ENCODE peak calls at places on chromosomes 12 and 14, in seven cellular contexts. A, Q, C, F, I, D and E are unnamed samples.

GRCh38 chr14:61750708-61751474 is 11.3 kb upstream of the SNAPC1 start:
- DNase-seq in A (peak; percentile 63), Q (peak; percentile 52), C (peak; percentile 90), F (peak; percentile 71), I (peak; percentile 93), D (peak; percentile 92), E (peak; percentile 97)

GRCh38 chr14:75803768-75804167 is 142.7 kb downstream of the TTLL5 start:
- DNase-seq in A (no peak), Q (no peak), C (no peak), F (no peak), I (no peak), D (peak; percentile 71), E (no peak)

GRCh38 chr14:35333347-35333730 is 41.2 kb downstream of the PSMA6 start:
- DNase-seq in A (no peak), Q (peak; percentile 18), C (no peak), F (no peak), I (no peak), D (no peak), E (no peak)

GRCh38 chr12:6716874-6717437 is 6.9 kb upstream of the COPS7A start:
- DNase-seq in A (no peak), Q (no peak), C (no peak), F (no peak), I (no peak), D (no peak), E (no peak)

GRCh38 chr12:10310926-10311705 is 3.4 kb downstream of the KLRD1 start:
- DNase-seq in A (no peak), Q (no peak), C (no peak), F (peak; percentile 2), I (no peak), D (no peak), E (no peak)

GRCh38 chr12:1347294-1347693 is 247.1 kb downstream of the FBXL14 start:
- DNase-seq in A (no peak), Q (no peak), C (no peak), F (no peak), I (no peak), D (no peak), E (no peak)

GRCh38 chr14:49306152-49306751 is 279.9 kb downstream of the RPS29 start:
- DNase-seq in A (no peak), Q (peak; percentile 16), C (no peak), F (peak; percentile 33), I (no peak), D (peak; percentile 51), E (no peak)

GRCh38 chr14:43755707-43756106 is 751.4 kb downstream of the FSCB start:
- DNase-seq in A (no peak), Q (no peak), C (no peak), F (no peak), I (no peak), D (no peak), E (no peak)

GRCh38 chr12:2974560-2974971 is 15.4 kb downstream of the TEAD4 start:
- DNase-seq in A (no peak), Q (no peak), C (no peak), F (peak; percentile 23), I (no peak), D (no peak), E (no peak)

GRCh38 chr12:90961154-90961553 is 6.2 kb upstream of the CCER1 start:
- DNase-seq in A (no peak), Q (no peak), C (no peak), F (no peak), I (no peak), D (no peak), E (no peak)

GRCh38 chr12:34390846-34391700 is 368.8 kb downstream of the ALG10 start:
- DNase-seq in A (no peak), Q (no peak), C (peak; percentile 40), F (no peak), I (peak; percentile 14), D (no peak), E (peak; percentile 45)

GRCh38 chr12:96617178-96617577 is 127.8 kb downstream of the CFAP54 start:
- DNase-seq in A (no peak), Q (no peak), C (no peak), F (no peak), I (no peak), D (peak; percentile 62), E (no peak)

GRCh38 chr12:632102-632696 is 31.0 kb downstream of the NINJ2 start:
- DNase-seq in A (no peak), Q (no peak), C (peak; percentile 77), F (peak; percentile 64), I (no peak), D (peak; percentile 30), E (peak; percentile 13)

GRCh38 chr14:51117579-51117978 is 22.7 kb upstream of the TRIM9 start:
- DNase-seq in A (no peak), Q (no peak), C (no peak), F (no peak), I (no peak), D (no peak), E (no peak)

GRCh38 chr14:50475460-50475859 is 56.9 kb downstream of the MAP4K5 start:
- DNase-seq in A (no peak), Q (no peak), C (no peak), F (no peak), I (no peak), D (no peak), E (no peak)

GRCh38 chr12:6959376-6960290 is 8.5 kb downstream of the PTPN6 start:
- DNase-seq in A (no peak), Q (no peak), C (peak; percentile 73), F (no peak), I (peak; percentile 51), D (no peak), E (peak; percentile 87)

GRCh38 chr14:59098377-59098776 is 90.1 kb upstream of the DAAM1 start:
- DNase-seq in A (no peak), Q (no peak), C (no peak), F (peak; percentile 76), I (no peak), D (no peak), E (no peak)

GRCh38 chr12:5204271-5204670 is 160.6 kb downstream of the KCNA5 start:
- DNase-seq in A (no peak), Q (no peak), C (no peak), F (no peak), I (no peak), D (no peak), E (no peak)

GRCh38 chr14:104334812-104335161 is 196.4 kb downstream of the KIF26A start:
- DNase-seq in A (no peak), Q (no peak), C (peak; percentile 31), F (no peak), I (peak; percentile 35), D (no peak), E (no peak)

GRCh38 chr12:19704966-19705365 is 265.7 kb downstream of the AEBP2 start:
- DNase-seq in A (no peak), Q (no peak), C (no peak), F (no peak), I (no peak), D (no peak), E (no peak)

GRCh38 chr12:1357171-1357570 is 237.2 kb downstream of the FBXL14 start:
- DNase-seq in A (no peak), Q (no peak), C (no peak), F (peak; percentile 15), I (no peak), D (peak; percentile 68), E (no peak)

GRCh38 chr14:68770051-68770450 is 22.8 kb downstream of the ZFP36L1 start:
- DNase-seq in A (no peak), Q (no peak), C (peak; percentile 68), F (no peak), I (no peak), D (no peak), E (no peak)

DNA sequence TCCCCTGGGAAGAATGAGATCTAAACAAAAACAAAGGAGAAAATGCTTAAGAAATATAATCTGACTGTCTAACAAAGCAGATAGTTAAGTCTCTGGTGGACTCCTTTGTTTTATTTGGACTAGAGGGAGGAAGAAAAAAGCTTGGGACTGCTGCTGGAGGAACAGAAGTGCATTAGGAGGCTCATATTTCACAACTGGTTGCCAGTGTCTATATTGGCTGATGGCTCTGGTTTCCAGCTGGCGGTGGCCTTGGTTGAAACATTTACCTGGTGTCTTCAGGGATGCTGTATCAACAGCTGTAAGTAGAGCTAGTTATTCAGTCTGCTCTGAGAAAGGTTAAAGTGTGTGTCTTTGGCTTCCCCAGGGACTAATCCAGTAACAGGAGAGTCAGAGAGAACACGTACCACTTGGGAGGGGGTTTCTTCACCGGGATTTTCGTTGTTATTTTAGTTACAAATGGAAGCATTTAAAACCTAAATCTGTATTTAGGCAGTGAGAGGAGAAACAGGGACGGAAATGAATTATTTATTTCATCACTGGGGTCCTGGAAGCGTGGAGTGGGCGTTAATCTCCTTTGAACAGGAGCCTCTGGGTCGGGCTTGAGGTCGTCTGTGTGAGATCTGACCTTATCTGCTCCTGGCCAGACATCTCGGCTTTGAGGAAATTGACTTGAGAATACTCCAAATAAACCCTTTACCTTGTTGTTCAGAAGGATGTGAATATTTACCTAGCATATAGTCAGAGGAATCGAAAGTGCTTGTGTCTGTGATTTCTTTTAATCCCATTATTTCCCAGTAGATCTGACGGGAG is 149.9 kb downstream of the NRXN3 start:
- DNase-seq in A (no peak), Q (peak; percentile 21), C (no peak), F (no peak), I (no peak), D (peak; percentile 2), E (no peak)
- H3K27ac ChIP-seq in A (no peak overlapping the region), Q (no peak overlapping the region), C (no peak overlapping the region), F (no peak overlapping the region), I (no peak overlapping the region), D (no peak overlapping the region), E (no peak overlapping the region)

GRCh38 chr14:26597136-26598080 is at the start of gene NOVA1:
- DNase-seq in A (no peak), Q (peak; percentile 68), C (peak; percentile 73), F (peak; percentile 20), I (peak; percentile 46), D (peak; percentile 46), E (peak; percentile 67)
- H3K4me3 ChIP-seq in A (no peak within 1 kb of the TSS), Q (peak within 1 kb of the TSS; percentile 68), C (peak within 1 kb of the TSS; percentile 88), F (peak within 1 kb of the TSS; percentile 76), I (peak within 1 kb of the TSS; percentile 57), D (peak within 1 kb of the TSS; percentile 97), E (peak within 1 kb of the TSS; percentile 53)

GRCh38 chr12:47758834-47759690 is at the start of gene RAPGEF3:
- DNase-seq in A (peak; percentile 66), Q (peak; percentile 95), C (peak; percentile 93), F (peak; percentile 68), I (peak; percentile 90), D (peak; percentile 86), E (peak; percentile 94)
- H3K27ac ChIP-seq in A (no peak within 1 kb of the TSS), Q (no peak within 1 kb of the TSS), C (peak within 1 kb of the TSS; percentile 83), F (peak within 1 kb of the TSS; percentile 72), I (peak within 1 kb of the TSS; percentile 84), D (no peak within 1 kb of the TSS), E (peak within 1 kb of the TSS; percentile 84)

DNA sequence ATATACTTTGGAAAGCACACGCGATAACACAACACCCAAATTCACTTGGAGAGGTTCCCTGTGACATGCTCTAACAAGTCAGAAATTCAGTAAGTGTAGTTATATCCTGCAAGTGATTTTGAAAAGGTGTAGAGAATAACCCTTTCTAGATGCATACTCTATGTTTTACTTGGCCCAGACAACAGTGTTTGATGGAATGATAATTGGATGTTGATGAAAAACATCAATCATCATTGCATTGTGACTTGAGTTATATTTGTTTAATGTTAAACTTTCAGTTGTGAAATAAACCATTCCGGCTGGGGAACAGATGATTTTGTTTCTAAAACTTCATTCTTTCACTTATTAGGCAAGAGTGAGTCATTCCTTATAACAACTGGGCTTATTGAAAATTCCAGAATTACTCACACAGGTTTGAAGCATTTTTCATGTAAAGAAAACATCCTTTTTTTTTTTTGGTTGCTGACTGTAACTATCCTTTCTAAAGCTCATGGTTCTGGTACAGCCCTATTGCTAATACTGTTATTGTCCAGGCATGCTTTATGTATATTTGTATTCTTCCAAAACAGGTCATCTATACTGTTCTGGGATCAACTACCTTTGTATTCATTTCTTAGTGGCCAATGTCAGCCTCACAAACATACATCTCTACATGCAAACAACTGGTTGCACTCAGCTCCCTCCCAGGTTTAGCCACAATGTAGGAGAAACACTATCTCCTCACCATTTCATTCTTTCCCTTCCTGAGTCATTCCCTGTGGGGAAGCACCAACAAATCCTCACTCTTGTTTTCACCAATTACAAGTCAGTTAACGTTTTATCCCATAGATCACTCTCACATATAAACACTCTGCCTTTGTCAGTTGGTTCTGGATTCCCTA is 121.2 kb upstream of the LRIG3 start:
- DNase-seq in A (no peak), Q (no peak), C (no peak), F (peak; percentile 95), I (no peak), D (no peak), E (no peak)
- H3K4me3 ChIP-seq in A (no peak overlapping the region), Q (peak overlapping the region; percentile 40), C (peak overlapping the region; percentile 33), F (no peak overlapping the region), I (no peak overlapping the region), D (no peak overlapping the region), E (no peak overlapping the region)